ENCODE peak calls at places on chromosome 13, in ten cellular contexts. D is heart left ventricle, X is heart right ventricle, P is keratinocyte, N is neural progenitor cell, T is adrenal gland, B is endodermal cell, J is mammary epithelial cell, U is colonic mucosa, E is IMR-90. W is an unnamed sample.

GRCh38 chr13:74128171-74128767 is 5.9 kb downstream of the KLF12 start:
- DNase-seq in N (no peak), J (no peak), U (no peak), D (no peak), E (peak; percentile 64), X (no peak), P (no peak), T (no peak), B (no peak), W (no peak)

GRCh38 chr13:20043207-20043925 is 84.8 kb downstream of the ZMYM2 start:
- DNase-seq in P (no peak), U (no peak), T (no peak), J (no peak), D (no peak), E (no peak), B (no peak), N (no peak), X (no peak), W (no peak)

GRCh38 chr13:78595819-78596700 is 7.3 kb downstream of the POU4F1 start:
- DNase-seq in N (peak; percentile 81), P (no peak), J (no peak), T (no peak), X (no peak), D (no peak), E (no peak), U (no peak), B (peak; percentile 86), W (no peak)

GRCh38 chr13:35690546-35690945 is 214.1 kb upstream of the MAB21L1 start:
- DNase-seq in X (no peak), J (peak; percentile 61), P (no peak), B (peak; percentile 13), T (no peak), E (peak; percentile 41), U (no peak), N (no peak), D (no peak), W (no peak)

GRCh38 chr13:39281539-39282150 is 243.4 kb downstream of the NHLRC3 start:
- DNase-seq in U (no peak), T (no peak), B (no peak), P (no peak), X (no peak), J (no peak), D (no peak), N (no peak), E (no peak), W (no peak)

GRCh38 chr13:107809125-107809524 is 406.2 kb downstream of the LIG4 start:
- DNase-seq in P (no peak), J (no peak), D (no peak), B (no peak), U (no peak), X (no peak), T (no peak), E (peak; percentile 52), N (no peak), W (no peak)

GRCh38 chr13:26425439-26426358 is 131.8 kb upstream of the WASF3 start:
- DNase-seq in N (no peak), E (peak; percentile 88), B (no peak), T (no peak), P (no peak), J (no peak), U (no peak), D (no peak), X (peak; percentile 8), W (no peak)

GRCh38 chr13:60584976-60585375 is 188.0 kb downstream of the TDRD3 start:
- DNase-seq in N (peak; percentile 73), U (no peak), D (no peak), J (no peak), P (no peak), T (no peak), B (peak; percentile 81), X (no peak), E (no peak), W (no peak)

GRCh38 chr13:60646600-60646999 is 249.6 kb downstream of the TDRD3 start:
- DNase-seq in B (peak; percentile 63), E (no peak), D (no peak), X (no peak), P (no peak), N (peak; percentile 23), T (no peak), J (no peak), U (no peak), W (no peak)

GRCh38 chr13:110448677-110449076 is 112.8 kb downstream of the RAB20 start:
- DNase-seq in J (no peak), E (no peak), B (no peak), D (no peak), X (no peak), T (no peak), N (no peak), P (no peak), U (no peak), W (peak; percentile 58)

GRCh38 chr13:48004201-48004600 is 3.1 kb upstream of the SUCLA2 start:
- DNase-seq in N (no peak), X (no peak), P (no peak), T (peak; percentile 10), E (no peak), D (no peak), B (peak; percentile 70), U (no peak), J (no peak), W (no peak)

GRCh38 chr13:106156468-106156867 is 379.0 kb downstream of the EFNB2 start:
- DNase-seq in N (no peak), J (peak; percentile 99), U (no peak), E (peak; percentile 99), B (no peak), P (peak; percentile 86), D (no peak), X (no peak), T (no peak), W (no peak)

GRCh38 chr13:29182216-29182615 is 362.1 kb downstream of the MTUS2 start:
- DNase-seq in E (no peak), N (no peak), J (no peak), B (no peak), P (no peak), T (no peak), U (no peak), X (no peak), D (no peak), W (no peak)

GRCh38 chr13:45542391-45542790 is 73.1 kb downstream of the ERICH6B start:
- DNase-seq in N (no peak), J (no peak), T (no peak), U (no peak), B (no peak), X (no peak), D (no peak), P (no peak), E (no peak), W (no peak)

GRCh38 chr13:111388851-111389500 is 68.5 kb downstream of the TEX29 start:
- DNase-seq in D (peak; percentile 15), T (no peak), B (peak; percentile 36), N (no peak), P (no peak), J (no peak), U (no peak), E (no peak), X (no peak), W (no peak)

DNA sequence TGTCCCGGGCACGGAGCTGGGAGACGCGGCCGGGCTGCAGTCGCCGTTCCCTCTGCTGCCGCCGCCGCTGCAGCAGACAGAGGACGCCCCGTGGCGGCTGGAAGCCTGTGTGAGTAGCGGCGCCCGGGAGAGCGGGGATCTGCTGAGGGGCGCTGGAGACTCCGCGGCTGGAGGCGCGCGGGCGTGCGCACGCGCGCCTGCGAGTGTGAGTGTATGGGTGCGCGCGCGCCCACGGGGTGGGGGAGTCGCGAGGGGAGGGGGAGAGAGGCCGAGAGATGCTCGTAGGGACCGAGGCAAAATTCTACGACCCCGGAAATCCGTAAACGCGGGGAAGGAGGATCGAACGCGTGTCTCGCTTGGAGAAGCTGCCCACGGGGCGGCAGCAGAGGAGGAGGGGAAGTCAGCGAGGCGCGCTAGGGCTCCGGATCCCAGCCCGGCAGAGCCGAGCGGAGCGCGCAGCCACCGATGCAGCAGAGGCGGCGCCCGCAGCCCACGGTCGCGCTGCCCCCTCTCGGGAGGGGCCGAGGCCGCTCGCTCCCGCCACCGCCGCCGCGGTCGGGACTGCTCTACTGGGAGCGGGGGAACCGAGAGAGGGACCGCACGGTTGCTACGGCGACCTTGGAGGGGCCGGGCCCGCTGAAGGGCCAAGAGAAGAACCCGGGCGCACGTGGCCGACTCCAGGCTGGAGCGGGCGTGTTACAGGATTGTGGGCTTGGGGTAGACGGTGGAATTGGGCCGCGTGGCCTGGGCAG is at the start of gene ENOX1:
- DNase-seq in B (peak; percentile 87), U (peak; percentile 22), E (peak; percentile 74), X (peak; percentile 67), J (peak; percentile 64), N (peak; percentile 88), D (peak; percentile 79), T (peak; percentile 32), P (no peak), W (no peak)
- H3K27me3 ChIP-seq in B (peaks cover 64% of the 10 kb centered on the region), U (peaks cover 9% of the 10 kb centered on the region), E (no peaks in the 10 kb centered on the region), X (peaks cover 12% of the 10 kb centered on the region), J (no peaks in the 10 kb centered on the region), N (peaks cover 54% of the 10 kb centered on the region), D (no peaks in the 10 kb centered on the region), T (peaks cover 6% of the 10 kb centered on the region), P (no peaks in the 10 kb centered on the region), W (no peaks in the 10 kb centered on the region)

DNA sequence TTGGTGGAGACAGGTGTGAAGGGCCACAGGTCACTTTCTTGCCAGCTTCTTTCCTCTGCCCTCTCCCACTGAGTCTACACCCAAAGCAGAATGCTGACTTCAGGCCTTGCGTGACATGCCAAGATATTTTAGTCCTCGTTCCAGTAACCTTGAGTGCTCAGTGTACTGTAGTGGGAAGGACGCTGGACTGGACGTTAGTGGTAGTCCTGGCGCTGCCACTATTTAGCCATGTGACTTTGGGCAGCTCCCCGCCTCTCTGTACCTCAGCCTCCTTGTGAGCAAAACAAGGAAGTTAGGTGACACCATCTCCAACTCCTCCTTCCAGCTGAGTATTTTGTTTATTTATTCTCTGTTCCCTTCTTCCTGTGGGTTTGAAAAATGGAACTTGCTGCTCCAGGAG is 86.1 kb downstream of the FRY start:
- DNase-seq in P (no peak), D (peak; percentile 69), B (no peak), J (no peak), E (peak; percentile 8), N (no peak), T (peak; percentile 77), X (peak; percentile 71), U (no peak), W (no peak)
- H3K27ac ChIP-seq in P (no peak overlapping the region), D (peak overlapping the region; percentile 55), B (no peak overlapping the region), J (no peak overlapping the region), E (no peak overlapping the region), N (no peak overlapping the region), T (no peak overlapping the region), X (peak overlapping the region; percentile 66), U (no peak overlapping the region), W (no peak overlapping the region)

DNA sequence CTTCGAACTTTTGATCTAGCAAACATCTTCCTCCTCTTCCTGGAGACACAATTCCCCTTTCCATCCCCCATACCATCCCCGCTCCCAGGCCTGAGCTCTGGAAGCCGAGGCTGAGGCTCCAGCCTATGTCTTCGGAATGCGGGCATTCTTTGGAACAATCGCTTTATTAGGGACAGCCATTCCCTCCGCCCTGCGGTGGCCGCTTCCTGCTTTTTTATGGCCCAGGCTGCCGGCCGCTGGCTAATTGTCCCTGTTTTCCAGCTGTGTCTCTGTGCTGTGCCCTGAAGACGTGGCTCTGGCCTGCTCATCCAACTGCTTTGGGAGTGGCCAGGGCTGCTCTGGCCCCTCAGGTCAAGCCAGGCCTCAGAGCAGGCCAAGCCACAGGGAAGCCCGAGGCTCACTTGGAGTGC is 2.1 kb upstream of the CDX2 start:
- DNase-seq in J (no peak), B (peak; percentile 92), T (no peak), D (no peak), X (no peak), N (peak; percentile 95), E (no peak), U (peak; percentile 60), P (no peak), W (no peak)
- H3K27me3 ChIP-seq in J (peaks cover 81% of the 10 kb centered on the region), B (peaks cover 100% of the 10 kb centered on the region), T (peaks cover 86% of the 10 kb centered on the region), D (peaks cover 88% of the 10 kb centered on the region), X (peaks cover 100% of the 10 kb centered on the region), N (peaks cover 100% of the 10 kb centered on the region), E (peaks cover 97% of the 10 kb centered on the region), U (peaks cover 32% of the 10 kb centered on the region), P (peaks cover 100% of the 10 kb centered on the region), W (peaks cover 98% of the 10 kb centered on the region)

GRCh38 chr13:42364613-42365000 is 92.7 kb downstream of the AKAP11 start:
- DNase-seq in D (no peak), P (no peak), E (no peak), N (peak; percentile 38), B (peak; percentile 66), J (no peak), U (no peak), X (no peak), T (no peak), W (no peak)
- H3K27ac ChIP-seq in D (no peak overlapping the region), P (no peak overlapping the region), E (no peak overlapping the region), N (no peak overlapping the region), B (no peak overlapping the region), J (no peak overlapping the region), U (no peak overlapping the region), X (no peak overlapping the region), T (no peak overlapping the region), W (no peak overlapping the region)

W was measured in breast epithelium.